ENCODE peak calls at places on chromosomes 3 and 15, in six cellular contexts. Q is H9, Y is neuronal stem cell, I is trophoblast cell, D is H1, L is IMR-90. R is an unnamed sample.

GRCh38 chr3:101780661-101781060 is 1.6 kb downstream of the NXPE3 start:
- DNase-seq in Q (no peak), Y (no peak), I (peak; percentile 30), D (no peak), L (peak; percentile 91), R (peak; percentile 90)

GRCh38 chr3:41350441-41350840 is 151.1 kb downstream of the CTNNB1 start:
- DNase-seq in Q (no peak), Y (no peak), I (no peak), D (no peak), L (peak; percentile 12), R (peak; percentile 28)

GRCh38 chr15:73105064-73105463 is 52.8 kb downstream of the NEO1 start:
- DNase-seq in Q (no peak), Y (no peak), I (no peak), D (no peak), L (no peak), R (no peak)

GRCh38 chr3:149377408-149378111 is at the start of gene TM4SF1:
- DNase-seq in Q (peak; percentile 42), Y (no peak), I (no peak), D (no peak), L (peak; percentile 97), R (peak; percentile 94)

GRCh38 chr3:43692085-43692484 is 1.3 kb downstream of the ABHD5 start:
- DNase-seq in Q (no peak), Y (no peak), I (peak; percentile 9), D (no peak), L (no peak), R (peak; percentile 46)

GRCh38 chr15:70327328-70328136 is 229.8 kb upstream of the TLE3 start:
- DNase-seq in Q (no peak), Y (no peak), I (peak; percentile 76), D (peak; percentile 39), L (peak; percentile 43), R (peak; percentile 48)

GRCh38 chr3:152460936-152461335 is 192.2 kb downstream of the MBNL1 start:
- DNase-seq in Q (no peak), Y (no peak), I (no peak), D (no peak), L (no peak), R (no peak)

GRCh38 chr3:107198522-107199271 is 178.5 kb upstream of the CCDC54 start:
- DNase-seq in Q (no peak), Y (no peak), I (no peak), D (no peak), L (peak; percentile 50), R (peak; percentile 57)

GRCh38 chr15:40493089-40493840 is 22.5 kb downstream of the CHST14 start:
- DNase-seq in Q (no peak), Y (no peak), I (no peak), D (no peak), L (no peak), R (peak; percentile 19)

DNA sequence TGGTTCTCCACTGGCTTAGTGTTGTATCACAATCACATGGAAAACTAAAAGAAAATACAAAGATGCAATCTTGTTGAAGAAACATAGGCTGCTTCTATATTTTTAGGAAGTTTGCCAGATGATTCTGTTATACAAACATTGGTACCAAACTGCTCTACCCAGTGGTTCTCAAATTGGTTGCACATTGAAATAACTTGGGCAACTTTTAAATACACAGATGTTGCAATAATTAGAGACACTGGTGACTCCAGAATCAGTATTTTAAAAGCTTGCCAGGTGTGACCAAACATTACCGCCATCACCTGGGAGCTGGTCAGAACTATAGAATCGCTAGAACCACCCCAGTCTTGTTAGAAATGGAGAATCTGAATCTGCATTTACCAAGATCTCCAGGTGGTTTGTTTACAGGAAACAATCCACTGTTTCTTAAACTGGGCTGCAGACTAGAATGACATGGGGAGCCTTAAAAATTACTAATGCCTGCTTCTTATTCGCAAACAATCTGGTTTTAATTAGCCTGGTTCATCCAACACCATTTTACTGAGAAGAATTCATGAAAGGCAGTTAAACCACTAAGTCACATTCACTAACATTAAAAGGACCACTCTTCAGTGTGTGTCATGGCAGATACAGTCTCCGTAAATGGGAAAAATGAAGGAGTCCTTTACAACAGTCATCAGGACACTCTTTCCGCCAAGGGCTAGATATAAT is 76.5 kb downstream of the ACAP2 start:
- DNase-seq in Q (no peak), Y (no peak), I (no peak), D (no peak), L (no peak), R (no peak)
- H4K91ac ChIP-seq in Q (no peak overlapping the region), Y (no peak overlapping the region), I (no peak overlapping the region), D (no peak overlapping the region), L (no peak overlapping the region), R (no peak overlapping the region)

GRCh38 chr15:81729340-81729739 is 316.5 kb downstream of the MEX3B start:
- DNase-seq in Q (no peak), Y (no peak), I (no peak), D (no peak), L (no peak), R (no peak)
- H3K27ac ChIP-seq in Q (no peak overlapping the region), Y (no peak overlapping the region), I (no peak overlapping the region), D (no peak overlapping the region), L (no peak overlapping the region), R (no peak overlapping the region)

GRCh38 chr3:146554168-146554760 is 9.9 kb upstream of the PLSCR1 start:
- DNase-seq in Q (no peak), Y (no peak), I (peak; percentile 14), D (no peak), L (peak; percentile 42), R (no peak)
- H2BK120ac ChIP-seq in Q (no peak overlapping the region), Y (no peak overlapping the region), I (no peak overlapping the region), D (no peak overlapping the region), L (peak overlapping the region; percentile 42), R (no peak overlapping the region)

GRCh38 chr3:128480717-128481437 is 12.1 kb downstream of the GATA2 start:
- DNase-seq in Q (no peak), Y (no peak), I (no peak), D (no peak), L (no peak), R (no peak)

GRCh38 chr3:128480278-128480677 is 12.7 kb downstream of the GATA2 start:
- DNase-seq in Q (no peak), Y (no peak), I (no peak), D (no peak), L (no peak), R (no peak)

GRCh38 chr3:128482175-128482856 is 10.7 kb downstream of the GATA2 start:
- DNase-seq in Q (no peak), Y (no peak), I (no peak), D (no peak), L (peak; percentile 68), R (peak; percentile 46)

GRCh38 chr3:128482857-128483656 is 9.9 kb downstream of the GATA2 start:
- DNase-seq in Q (peak; percentile 48), Y (no peak), I (peak; percentile 81), D (no peak), L (peak; percentile 84), R (peak; percentile 71)

DNA sequence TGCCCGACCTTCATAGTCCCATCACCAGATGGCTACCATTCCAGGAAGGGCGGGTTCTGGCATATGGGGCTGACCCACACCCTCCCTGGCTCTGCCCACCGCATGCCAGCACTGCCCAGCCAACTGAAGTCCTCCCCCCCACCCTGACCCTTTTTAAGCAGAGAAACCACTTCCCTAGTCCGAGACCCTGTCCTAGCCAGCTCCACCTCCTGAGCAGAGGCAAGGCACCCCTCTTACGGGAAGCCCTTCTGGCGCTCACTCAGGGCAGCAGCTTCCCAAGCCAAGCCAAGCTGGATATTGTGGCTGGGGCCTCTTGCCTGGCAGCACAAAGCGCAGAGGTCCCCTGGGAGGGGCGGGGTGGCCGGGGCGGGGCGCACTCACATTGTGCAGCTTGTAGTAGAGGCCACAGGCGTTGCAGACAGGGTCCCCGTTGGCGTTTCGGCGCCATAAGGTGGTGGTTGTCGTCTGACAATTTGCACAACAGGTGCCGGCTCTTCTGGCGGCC is 11.5 kb downstream of the GATA2 start:
- DNase-seq in Q (no peak), Y (no peak), I (no peak), D (no peak), L (no peak), R (no peak)
- H4K91ac ChIP-seq in Q (no peak overlapping the region), Y (no peak overlapping the region), I (no peak overlapping the region), D (no peak overlapping the region), L (no peak overlapping the region), R (no peak overlapping the region)

DNA sequence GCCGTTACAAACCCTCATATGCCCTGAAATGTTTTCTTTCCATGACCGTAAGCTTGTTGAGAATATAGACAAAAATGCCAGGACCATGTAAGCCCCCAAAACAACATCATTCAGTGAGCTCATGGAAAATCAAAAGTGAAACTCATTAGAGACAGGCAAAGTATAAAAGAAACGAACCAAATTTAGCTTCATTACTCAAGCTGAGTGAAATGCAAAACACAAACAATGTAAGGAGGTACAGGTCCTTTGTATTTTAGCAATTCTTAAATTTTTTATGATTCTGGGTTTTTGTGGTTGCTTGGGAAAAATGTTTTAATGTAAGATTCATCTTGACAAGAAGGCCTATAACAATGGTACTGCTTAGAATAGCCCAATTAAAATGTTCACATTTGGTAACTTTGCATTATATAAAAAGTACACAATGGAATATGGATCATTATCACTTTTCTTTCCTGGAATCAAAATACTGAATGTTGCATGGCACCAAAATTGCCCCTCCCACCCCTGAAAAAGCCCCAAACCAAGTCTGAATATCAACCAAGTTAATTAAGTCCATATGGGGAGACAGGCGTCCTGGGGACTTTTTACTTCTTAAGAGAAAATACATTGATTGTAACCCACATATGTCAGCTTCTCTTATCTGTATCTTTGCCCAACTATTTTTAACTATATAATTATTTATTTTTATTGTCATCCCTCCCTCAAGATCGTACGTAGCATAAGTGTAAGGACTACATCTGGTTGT is 247.7 kb upstream of the CDIN1 start:
- DNase-seq in Q (no peak), Y (no peak), I (no peak), D (no peak), L (no peak), R (peak; percentile 45)
- H3K27ac ChIP-seq in Q (no peak overlapping the region), Y (no peak overlapping the region), I (no peak overlapping the region), D (no peak overlapping the region), L (peak overlapping the region; percentile 36), R (no peak overlapping the region)